ENCODE peak calls at places on chromosomes 16 and 17, in seven cellular contexts. N, X, S, A, J, V and I are unnamed samples.

GRCh38 chr16:69917739-69918138 is 33.4 kb upstream of the CLEC18A start:
- DNase-seq in N (no peak), X (peak), S (peak), A (no peak), J (no peak), V (peak), I (no peak)

GRCh38 chr16:21602785-21603184 is 3.4 kb downstream of the METTL9 start:
- DNase-seq in N (no peak), X (no peak), S (no peak), A (no peak), J (no peak), V (no peak), I (no peak)

GRCh38 chr16:2473999-2474876 is 689 bp upstream of the TBC1D24 start:
- DNase-seq in N (peak), X (no peak), S (peak), A (peak), J (no peak), V (peak), I (no peak)

GRCh38 chr17:39867084-39867890 is 715 bp upstream of the ZPBP2 start:
- DNase-seq in N (no peak), X (no peak), S (no peak), A (no peak), J (no peak), V (no peak), I (no peak)

GRCh38 chr16:17830651-17831050 is 359.9 kb upstream of the XYLT1 start:
- DNase-seq in N (no peak), X (no peak), S (no peak), A (no peak), J (no peak), V (no peak), I (no peak)

GRCh38 chr17:59547131-59547915 is 18.1 kb upstream of the DHX40 start:
- DNase-seq in N (no peak), X (no peak), S (peak), A (no peak), J (no peak), V (no peak), I (no peak)

GRCh38 chr17:16953347-16953746 is 18.6 kb downstream of the TNFRSF13B start:
- DNase-seq in N (no peak), X (no peak), S (no peak), A (no peak), J (no peak), V (no peak), I (no peak)

GRCh38 chr16:65950211-65950610 is 416.3 kb upstream of the CDH5 start:
- DNase-seq in N (no peak), X (no peak), S (no peak), A (no peak), J (no peak), V (no peak), I (no peak)

GRCh38 chr17:31533546-31534155 is 142.2 kb downstream of the RAB11FIP4 start:
- DNase-seq in N (peak), X (peak), S (peak), A (peak), J (peak), V (no peak), I (no peak)

GRCh38 chr16:29899516-29900101 is at the start of gene SEZ6L2:
- DNase-seq in N (peak), X (peak), S (peak), A (peak), J (peak), V (peak), I (peak)

GRCh38 chr16:3179651-3180050 is 8.4 kb upstream of the OR1F1 start:
- DNase-seq in N (no peak), X (no peak), S (no peak), A (no peak), J (no peak), V (no peak), I (no peak)

GRCh38 chr17:36972186-36972686 is 23.5 kb downstream of the AATF start:
- DNase-seq in N (no peak), X (no peak), S (no peak), A (no peak), J (no peak), V (no peak), I (no peak)

GRCh38 chr17:75654176-75654575 is 12.8 kb downstream of the RECQL5 start:
- DNase-seq in N (no peak), X (no peak), S (peak), A (no peak), J (no peak), V (no peak), I (no peak)

GRCh38 chr16:57949013-57949412 is 21.9 kb downstream of the CNGB1 start:
- DNase-seq in N (no peak), X (no peak), S (no peak), A (no peak), J (no peak), V (no peak), I (no peak)

GRCh38 chr17:59763861-59764260 is 56.4 kb downstream of the VMP1 start:
- DNase-seq in N (no peak), X (peak), S (peak), A (no peak), J (no peak), V (no peak), I (no peak)

GRCh38 chr17:65294184-65294719 is 157.1 kb downstream of the RGS9 start:
- DNase-seq in N (peak), X (peak), S (peak), A (peak), J (peak), V (peak), I (peak)

GRCh38 chr17:14297161-14297851 is 3.6 kb upstream of the HS3ST3B1 start:
- DNase-seq in N (no peak), X (no peak), S (peak), A (peak), J (no peak), V (peak), I (no peak)

GRCh38 chr16:30787613-30788378 is 791 bp upstream of the ZNF629 start:
- DNase-seq in N (no peak), X (no peak), S (no peak), A (no peak), J (no peak), V (no peak), I (no peak)

GRCh38 chr17:40810505-40810904 is 10.7 kb upstream of the KRT28 start:
- DNase-seq in N (no peak), X (peak), S (no peak), A (no peak), J (no peak), V (no peak), I (no peak)

GRCh38 chr17:58377005-58377660 is 25.1 kb upstream of the SUPT4H1 start:
- DNase-seq in N (no peak), X (no peak), S (no peak), A (no peak), J (peak), V (no peak), I (peak)

GRCh38 chr16:66717112-66717675 is 20.7 kb upstream of the CMTM4 start:
- DNase-seq in N (peak), X (peak), S (peak), A (peak), J (no peak), V (peak), I (no peak)

GRCh38 chr17:50051082-50051576 is 4.8 kb upstream of the ITGA3 start:
- DNase-seq in N (no peak), X (no peak), S (peak), A (no peak), J (peak), V (peak), I (no peak)

GRCh38 chr16:58022601-58023371 is 2.8 kb upstream of the MMP15 start:
- DNase-seq in N (no peak), X (no peak), S (peak), A (no peak), J (no peak), V (peak), I (peak)

GRCh38 chr17:3038941-3039340 is 24.5 kb downstream of the OR1D5 start:
- DNase-seq in N (no peak), X (no peak), S (no peak), A (no peak), J (no peak), V (no peak), I (no peak)

GRCh38 chr16:24748242-24748641 is 18.8 kb downstream of the TNRC6A start:
- DNase-seq in N (no peak), X (peak), S (peak), A (no peak), J (no peak), V (no peak), I (no peak)

GRCh38 chr16:31460582-31461002 is 1.3 kb downstream of the ARMC5 start:
- DNase-seq in N (no peak), X (peak), S (peak), A (no peak), J (peak), V (peak), I (no peak)

GRCh38 chr16:67198238-67198734 is 645 bp upstream of the ELMO3 start:
- DNase-seq in N (no peak), X (no peak), S (peak), A (peak), J (peak), V (peak), I (no peak)

GRCh38 chr16:15523939-15524338 is 89.6 kb downstream of the BMERB1 start:
- DNase-seq in N (no peak), X (no peak), S (no peak), A (no peak), J (no peak), V (no peak), I (no peak)

GRCh38 chr17:53122966-53123365 is 699.8 kb upstream of the KIF2B start:
- DNase-seq in N (no peak), X (no peak), S (no peak), A (no peak), J (no peak), V (no peak), I (no peak)

GRCh38 chr16:54282202-54282922 is 4.2 kb downstream of the IRX3 start:
- DNase-seq in N (peak), X (no peak), S (peak), A (peak), J (peak), V (peak), I (no peak)

GRCh38 chr16:74817851-74818250 is 43.2 kb upstream of the FA2H start:
- DNase-seq in N (no peak), X (no peak), S (no peak), A (no peak), J (no peak), V (no peak), I (no peak)
- TF ChIP-seq CTCF in N (no peak), X (no peak), S (no peak), A (no peak), J (no peak), V (no peak), I (peak)

DNA sequence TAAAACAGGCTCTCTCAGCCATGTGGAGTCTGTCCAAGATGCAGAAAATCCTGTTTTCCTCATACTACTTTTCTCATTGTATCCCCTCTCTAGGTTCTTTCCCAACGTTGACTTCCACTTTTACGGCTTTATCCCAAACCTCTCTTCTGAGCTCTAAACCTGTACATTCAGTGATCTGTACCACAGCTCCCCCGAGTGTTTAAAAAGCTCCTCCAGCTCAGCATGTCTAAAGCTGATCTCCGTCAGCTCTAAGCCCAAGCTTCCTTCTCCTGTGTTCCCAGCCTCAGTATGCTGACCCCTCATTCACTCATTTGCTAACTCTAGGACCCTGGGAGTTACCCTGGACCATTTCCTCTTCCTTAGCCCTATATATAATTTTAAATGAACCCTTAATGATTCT is 144.6 kb downstream of the DNAH9 start:
- DNase-seq in N (no peak), X (no peak), S (no peak), A (no peak), J (no peak), V (no peak), I (peak)
- TF ChIP-seq CTCF in N (no peak), X (no peak), S (no peak), A (no peak), J (no peak), V (no peak), I (peak)

DNA sequence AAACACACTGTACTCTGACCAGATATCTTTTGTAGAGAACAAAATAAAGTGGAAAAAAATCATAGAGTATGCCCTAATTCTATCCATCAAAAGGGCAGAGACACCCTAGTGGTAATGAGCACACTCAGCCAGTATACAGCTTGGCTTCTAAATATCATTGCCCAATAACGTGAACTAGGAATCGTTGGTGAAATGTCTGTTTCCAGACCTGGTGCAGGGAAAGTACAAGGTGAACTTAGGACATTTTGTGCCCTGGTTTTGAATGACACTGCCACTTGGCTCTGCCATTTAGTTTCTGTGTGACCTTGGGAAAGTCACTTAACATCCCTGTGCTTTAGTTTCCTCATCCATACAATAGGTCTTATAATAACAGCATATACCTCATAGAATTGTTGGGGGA is 13.7 kb downstream of the AMFR start:
- DNase-seq in N (no peak), X (no peak), S (no peak), A (no peak), J (no peak), V (no peak), I (no peak)
- TF ChIP-seq CTCF in N (no peak), X (no peak), S (no peak), A (no peak), J (no peak), V (no peak), I (no peak)

GRCh38 chr17:79000396-79001189 is 9.0 kb downstream of the CANT1 start:
- DNase-seq in N (no peak), X (no peak), S (no peak), A (no peak), J (no peak), V (no peak), I (no peak)

GRCh38 chr17:79002796-79003593 is 6.6 kb downstream of the CANT1 start:
- DNase-seq in N (no peak), X (no peak), S (no peak), A (no peak), J (no peak), V (no peak), I (no peak)

GRCh38 chr17:79002291-79002690 is 7.3 kb downstream of the CANT1 start:
- DNase-seq in N (no peak), X (no peak), S (no peak), A (no peak), J (no peak), V (no peak), I (no peak)

GRCh38 chr17:78999947-79000395 is 9.6 kb downstream of the CANT1 start:
- DNase-seq in N (no peak), X (no peak), S (no peak), A (no peak), J (no peak), V (no peak), I (no peak)

GRCh38 chr17:79001190-79002020 is 8.2 kb downstream of the CANT1 start:
- DNase-seq in N (no peak), X (no peak), S (no peak), A (no peak), J (no peak), V (no peak), I (no peak)
- TF ChIP-seq CTCF in N (no peak), X (no peak), S (no peak), A (no peak), J (no peak), V (no peak), I (no peak)

DNA sequence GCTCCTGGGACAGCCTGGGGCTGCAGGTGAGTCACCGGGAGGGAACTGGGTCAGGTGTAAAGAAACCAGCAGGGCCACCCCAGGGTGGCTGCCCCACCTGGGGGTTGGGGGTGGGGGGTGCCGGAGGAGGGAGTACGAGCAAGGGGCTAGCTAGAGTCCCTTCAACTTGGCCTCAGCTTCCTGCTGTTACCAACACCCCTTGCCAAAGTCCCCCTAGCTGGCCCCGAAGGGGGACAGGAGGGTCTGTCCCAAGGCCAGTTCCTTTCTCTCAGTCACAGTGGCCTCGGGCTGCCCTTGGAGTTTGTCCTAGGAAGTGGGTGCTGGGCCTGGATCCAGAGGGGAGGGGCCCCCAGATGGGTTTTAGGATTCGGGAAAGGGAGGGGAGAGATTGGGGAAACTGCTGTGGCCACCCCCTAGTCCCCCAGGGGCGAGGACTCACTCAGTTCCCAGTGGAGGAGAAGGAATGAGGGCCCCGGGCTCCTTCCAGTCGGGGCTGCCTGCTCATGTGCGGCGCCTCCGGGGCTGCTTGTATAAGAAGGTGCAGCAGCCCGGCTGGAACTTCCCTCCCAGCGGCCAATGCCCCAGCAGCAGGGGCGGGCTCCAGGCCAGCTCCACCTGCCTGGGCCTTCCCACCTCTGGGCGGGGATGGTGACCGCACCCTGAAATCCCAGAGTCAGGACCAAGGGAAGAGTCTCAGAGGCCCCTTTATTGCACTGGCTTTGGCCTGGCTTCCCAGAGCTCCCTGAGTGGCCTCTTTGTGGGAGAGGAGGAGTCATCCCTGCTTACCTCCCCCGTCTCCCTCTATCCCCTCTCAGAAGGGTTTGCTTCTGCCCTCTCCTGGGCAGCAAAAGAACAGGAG is 7.3 kb downstream of the ARHGAP27 start:
- DNase-seq in N (peak), X (peak), S (peak), A (no peak), J (peak), V (peak), I (peak)
- TF ChIP-seq CTCF in N (peak), X (peak), S (peak), A (no peak), J (peak), V (no peak), I (peak)

DNA sequence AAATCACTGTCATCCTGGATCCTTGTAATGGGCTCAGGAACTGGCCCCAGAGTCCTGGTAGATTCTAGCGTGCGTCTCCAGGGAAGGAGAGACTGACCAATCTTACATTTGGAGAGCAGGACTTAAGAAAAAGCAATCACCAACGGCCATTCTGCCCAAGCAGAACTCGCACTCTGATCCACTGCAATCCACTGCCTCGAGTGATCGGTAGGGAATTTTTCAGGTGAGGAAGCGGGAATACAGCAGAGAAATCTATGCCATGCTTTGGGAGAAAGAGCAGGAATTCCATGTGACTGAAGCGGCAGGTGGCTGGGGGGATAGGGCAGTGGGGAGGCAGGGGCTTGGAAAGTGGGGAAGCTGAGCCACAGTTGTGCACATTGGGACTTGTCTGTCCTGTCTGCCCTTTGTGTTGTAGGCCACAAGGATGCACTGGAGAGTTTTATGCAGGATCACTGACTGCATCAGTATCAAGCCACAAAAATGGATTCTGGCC is 143.9 kb upstream of the HS3ST2 start:
- DNase-seq in N (no peak), X (no peak), S (peak), A (no peak), J (no peak), V (no peak), I (no peak)
- TF ChIP-seq CTCF in N (no peak), X (no peak), S (no peak), A (no peak), J (no peak), V (no peak), I (no peak)

GRCh38 chr17:44149750-44150329 is 8.1 kb downstream of the HROB start:
- DNase-seq in N (no peak), X (no peak), S (no peak), A (no peak), J (no peak), V (no peak), I (no peak)

GRCh38 chr17:44152875-44153274 is 11.1 kb downstream of the HROB start:
- DNase-seq in N (no peak), X (no peak), S (no peak), A (no peak), J (no peak), V (no peak), I (no peak)

GRCh38 chr17:44159519-44160210 is 10.8 kb upstream of the ASB16 start:
- DNase-seq in N (no peak), X (no peak), S (peak), A (no peak), J (no peak), V (no peak), I (no peak)

DNA sequence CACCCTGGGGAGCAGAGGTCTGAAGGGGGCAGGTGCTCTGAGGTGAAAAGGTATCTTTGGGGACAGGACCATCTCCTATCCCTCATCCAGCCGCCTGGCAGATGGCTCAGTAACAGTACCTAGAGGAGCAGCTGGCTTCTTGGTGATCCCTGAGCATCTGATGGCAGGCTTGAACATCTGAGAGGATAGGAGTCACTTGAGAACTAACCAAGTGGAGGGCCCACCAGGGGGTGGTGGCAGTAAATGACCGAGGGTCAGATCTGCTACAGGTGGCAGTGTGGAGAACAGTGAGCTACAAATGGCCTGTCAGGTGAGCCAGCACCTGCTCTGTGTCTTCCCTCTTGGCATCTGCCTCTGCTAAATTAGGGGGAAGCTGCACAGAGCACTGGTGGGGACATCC is 13.8 kb downstream of the HROB start:
- DNase-seq in N (no peak), X (no peak), S (no peak), A (no peak), J (no peak), V (no peak), I (no peak)
- TF ChIP-seq CTCF in N (no peak), X (no peak), S (no peak), A (no peak), J (no peak), V (no peak), I (no peak)

GRCh38 chr17:72416054-72416691 is 295.4 kb downstream of the SOX9 start:
- DNase-seq in N (no peak), X (no peak), S (peak), A (no peak), J (no peak), V (no peak), I (no peak)
- TF ChIP-seq CTCF in N (no peak), X (no peak), S (no peak), A (no peak), J (no peak), V (no peak), I (no peak)